ENCODE peak calls at places on chromosomes 11 and 22, in five cellular contexts. D is body of pancreas; M is H1; K is stimulated activated CD8-positive, alpha-beta memory T cell treated with anti-CD3 and anti-CD28 coated beads, Interleukin-15, amount 100 ng/mL, for 24 hours; J is NCI-H1092. X is an unnamed sample.

GRCh38 chr11:1152316-1153104 is 5.2 kb upstream of the MUC5AC start:
- DNase-seq in K (no peak), D (no peak), M (no peak), J (no peak), X (peak)

GRCh38 chr11:34791725-34792124 is 124.5 kb downstream of the APIP start:
- DNase-seq in M (no peak), J (no peak), D (no peak), K (no peak), X (no peak)

GRCh38 chr11:11403763-11404725 is 51.0 kb upstream of the CSNK2A3 start:
- DNase-seq in D (no peak), M (no peak), K (no peak), J (peak), X (no peak)

GRCh38 chr22:47042861-47043496 is 280.5 kb downstream of the TBC1D22A start:
- DNase-seq in M (no peak), D (no peak), J (no peak), K (no peak), X (no peak)

GRCh38 chr11:109106201-109106906 is 315.6 kb upstream of the C11orf87 start:
- DNase-seq in J (no peak), D (no peak), M (no peak), K (no peak), X (no peak)

GRCh38 chr11:18761144-18761543 is 30.5 kb downstream of the PTPN5 start:
- DNase-seq in D (no peak), M (no peak), J (no peak), K (no peak), X (no peak)

GRCh38 chr22:23066200-23067022 is 3.9 kb upstream of the GNAZ start:
- DNase-seq in J (no peak), M (no peak), D (no peak), K (no peak), X (peak)

GRCh38 chr11:65225284-65226102 is 36.3 kb upstream of the POLA2 start:
- DNase-seq in K (no peak), M (no peak), D (peak), J (no peak), X (peak)

GRCh38 chr22:28025333-28025732 is 106.3 kb upstream of the PITPNB start:
- DNase-seq in M (no peak), K (no peak), D (no peak), J (no peak), X (peak)

GRCh38 chr11:65014146-65014960 is at the start of gene ARL2:
- DNase-seq in D (no peak), K (peak), M (no peak), J (no peak), X (peak)

GRCh38 chr11:79400717-79401330 is 40.0 kb downstream of the TENM4 start:
- DNase-seq in J (peak), K (no peak), M (no peak), D (no peak), X (no peak)

GRCh38 chr11:119680899-119681370 is 48.1 kb downstream of the NECTIN1 start:
- DNase-seq in M (no peak), J (no peak), D (peak), K (no peak), X (no peak)

GRCh38 chr11:32939046-32939445 is 46.4 kb downstream of the QSER1 start:
- DNase-seq in M (no peak), D (no peak), J (no peak), K (no peak), X (no peak)

GRCh38 chr11:45486461-45486860 is 179.0 kb downstream of the CHST1 start:
- DNase-seq in M (no peak), K (no peak), D (no peak), J (no peak), X (no peak)

GRCh38 chr11:117814766-117815261 is 9.7 kb downstream of the FXYD2 start:
- DNase-seq in M (no peak), J (peak), D (peak), K (no peak), X (peak)

GRCh38 chr22:23565288-23565941 is 14.7 kb downstream of the IGLL1 start:
- DNase-seq in D (no peak), K (no peak), M (no peak), J (no peak), X (no peak)

X was measured in right atrium auricular region.